ENCODE peak calls at places on chromosomes 3 and 15, in seven cellular contexts. E is activated B cell treated with CpG ODN at 0.5 μM for 24 hours, H is heart left ventricle, Z is adrenal gland, W is type B pancreatic cell, L is GM06990, T is neural crest cell. I is an unnamed sample.

GRCh38 chr15:64149424-64150235 is 1.9 kb upstream of the SNX22 start:
- DNase-seq in E (no peak), H (no peak), Z (no peak), W (no peak), L (no peak), T (no peak), I (no peak)

GRCh38 chr15:89680282-89680873 is 1.2 kb upstream of the PLIN1 start:
- DNase-seq in E (no peak), H (peak), Z (peak), W (no peak), L (no peak), T (no peak), I (peak)

GRCh38 chr3:37824954-37825328 is 36.7 kb upstream of the CTDSPL start:
- DNase-seq in E (no peak), H (no peak), Z (no peak), W (no peak), L (no peak), T (no peak), I (no peak)

GRCh38 chr15:97981758-97982157 is 21.3 kb downstream of the ARRDC4 start:
- DNase-seq in E (no peak), H (no peak), Z (no peak), W (no peak), L (no peak), T (no peak), I (no peak)

GRCh38 chr3:24137958-24138875 is 193.1 kb downstream of the NR1D2 start:
- DNase-seq in E (no peak), H (no peak), Z (peak), W (no peak), L (no peak), T (no peak), I (no peak)

GRCh38 chr3:105513042-105513441 is 146.3 kb downstream of the ALCAM start:
- DNase-seq in E (no peak), H (no peak), Z (no peak), W (no peak), L (no peak), T (no peak), I (no peak)

GRCh38 chr15:82709421-82710207 is at the start of gene AP3B2:
- DNase-seq in E (peak), H (peak), Z (peak), W (peak), L (peak), T (peak), I (peak)

GRCh38 chr15:89130194-89130593 is 41.9 kb downstream of the ABHD2 start:
- DNase-seq in E (no peak), H (no peak), Z (no peak), W (no peak), L (peak), T (no peak), I (no peak)

GRCh38 chr3:162111861-162112260 is 615.3 kb downstream of the OTOL1 start:
- DNase-seq in E (no peak), H (no peak), Z (no peak), W (no peak), L (no peak), T (no peak), I (no peak)

GRCh38 chr3:50472958-50473357 is 30.5 kb downstream of the CACNA2D2 start:
- DNase-seq in E (no peak), H (no peak), Z (no peak), W (no peak), L (no peak), T (no peak), I (no peak)

GRCh38 chr15:33623010-33623409 is 312.2 kb downstream of the RYR3 start:
- DNase-seq in E (no peak), H (no peak), Z (no peak), W (no peak), L (no peak), T (no peak), I (no peak)

GRCh38 chr3:111928613-111929012 is 50.2 kb upstream of the ABHD10 start:
- DNase-seq in E (no peak), H (no peak), Z (no peak), W (no peak), L (no peak), T (no peak), I (no peak)

GRCh38 chr3:14405886-14406238 is 3.5 kb downstream of the SLC6A6 start:
- DNase-seq in E (no peak), H (no peak), Z (peak), W (no peak), L (no peak), T (no peak), I (peak)

GRCh38 chr3:42873216-42873982 is 2.3 kb downstream of the CYP8B1 start:
- DNase-seq in E (no peak), H (no peak), Z (no peak), W (no peak), L (no peak), T (no peak), I (no peak)

GRCh38 chr15:32716960-32717289 is 879 bp upstream of the GREM1 start:
- DNase-seq in E (no peak), H (no peak), Z (no peak), W (no peak), L (no peak), T (no peak), I (no peak)

GRCh38 chr3:37991823-37992222 is 1.2 kb downstream of the VILL start:
- DNase-seq in E (no peak), H (no peak), Z (no peak), W (no peak), L (no peak), T (no peak), I (no peak)

GRCh38 chr15:101168463-101168824 is 83.4 kb downstream of the CHSY1 start:
- DNase-seq in E (no peak), H (no peak), Z (peak), W (no peak), L (no peak), T (no peak), I (no peak)

DNA sequence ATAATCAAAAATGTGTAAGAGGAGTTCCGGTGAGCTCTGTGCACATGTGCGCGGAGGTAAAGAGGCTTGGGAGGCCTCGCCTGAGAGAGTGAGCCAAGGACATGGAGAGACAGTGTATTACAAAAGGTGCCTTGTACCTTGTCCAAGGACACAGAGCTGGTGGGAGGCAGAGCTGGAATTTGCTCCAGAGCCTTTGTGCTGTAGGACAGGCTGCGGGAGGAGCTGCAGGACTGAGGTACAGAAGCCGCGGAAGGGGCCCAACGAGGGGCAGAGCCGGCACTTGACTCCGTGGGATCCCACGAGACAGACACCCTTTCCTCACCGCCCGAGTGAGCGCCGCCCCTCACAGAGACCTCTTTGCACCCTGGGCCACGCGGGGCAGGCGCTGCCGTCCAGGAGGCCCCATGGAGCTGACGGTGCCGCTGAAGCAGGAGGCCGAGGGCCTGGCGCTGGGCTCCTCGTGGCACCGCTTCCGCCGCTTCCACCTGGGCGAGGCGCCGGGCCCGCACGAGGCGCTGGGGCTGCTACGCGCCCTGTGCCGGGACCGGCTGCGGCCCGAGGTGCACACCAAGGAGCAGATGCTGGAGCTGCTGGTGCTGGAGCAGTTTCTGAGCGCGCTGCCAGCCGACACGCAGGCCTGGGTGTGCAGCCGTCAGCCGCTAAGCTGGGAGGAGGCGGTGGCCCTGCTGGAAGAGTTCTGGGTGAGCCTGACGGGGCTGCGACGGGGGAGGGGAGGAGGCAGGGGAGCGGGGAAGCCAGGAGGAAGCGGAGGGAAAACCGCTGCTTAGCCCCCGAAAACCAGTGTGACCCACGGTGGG is 68.7 kb downstream of the SLTM start:
- DNase-seq in E (peak), H (peak), Z (peak), W (no peak), L (peak), T (no peak), I (peak)
- TF ChIP-seq CTCF in E (no peak), H (no peak), Z (no peak), W (no peak), L (no peak), T (no peak), I (no peak)

DNA sequence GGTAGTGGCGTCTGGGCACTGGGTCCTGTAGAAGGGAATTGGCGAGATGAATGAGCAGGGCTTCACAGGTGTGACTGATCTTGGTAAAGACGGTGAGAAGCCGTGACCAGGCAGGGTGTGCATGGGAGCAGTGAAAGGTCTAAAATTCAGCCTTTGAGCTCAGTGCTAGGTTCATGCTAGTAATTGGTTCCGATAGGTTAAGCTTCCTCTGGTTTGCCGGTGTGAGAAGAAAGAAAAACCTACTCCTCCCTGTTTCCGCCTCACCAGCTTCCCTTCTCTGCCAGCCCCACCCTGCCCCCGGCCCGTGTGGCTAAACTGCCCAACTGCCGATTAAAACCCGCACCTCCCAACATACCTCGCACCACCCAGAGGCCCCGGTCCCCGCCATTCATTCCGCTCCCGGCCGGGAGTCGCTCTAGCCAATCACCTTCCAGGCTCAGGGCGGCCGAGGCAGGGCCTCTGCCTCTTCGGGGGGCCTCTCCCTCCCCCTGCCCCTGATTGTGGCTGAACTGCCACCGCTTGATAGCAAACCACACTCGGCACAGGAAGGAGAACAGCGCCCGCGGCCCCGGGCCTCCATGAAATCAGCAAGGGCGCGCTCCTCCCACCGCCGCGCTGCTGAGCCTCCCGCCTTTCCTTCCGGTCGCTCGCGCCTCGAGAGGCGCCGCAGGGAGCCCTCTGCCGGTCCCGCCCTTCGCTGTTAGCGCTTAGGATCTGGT is 7.3 kb upstream of the NRROS start:
- DNase-seq in E (peak), H (peak), Z (peak), W (peak), L (peak), T (peak), I (peak)
- TF ChIP-seq CTCF in E (no peak), H (peak), Z (no peak), W (no peak), L (peak), T (no peak), I (no peak)

GRCh38 chr3:128517648-128518047 is 24.6 kb upstream of the GATA2 start:
- DNase-seq in E (no peak), H (no peak), Z (no peak), W (no peak), L (no peak), T (no peak), I (no peak)

GRCh38 chr3:128518587-128519490 is 25.8 kb upstream of the GATA2 start:
- DNase-seq in E (no peak), H (no peak), Z (no peak), W (no peak), L (no peak), T (no peak), I (no peak)

GRCh38 chr3:128521715-128522114 is 28.7 kb upstream of the GATA2 start:
- DNase-seq in E (no peak), H (no peak), Z (no peak), W (no peak), L (no peak), T (no peak), I (no peak)

GRCh38 chr3:128515967-128516366 is 23.0 kb upstream of the GATA2 start:
- DNase-seq in E (no peak), H (no peak), Z (no peak), W (no peak), L (no peak), T (no peak), I (no peak)
- TF ChIP-seq CTCF in E (no peak), H (no peak), Z (no peak), W (no peak), L (no peak), T (no peak), I (no peak)

DNA sequence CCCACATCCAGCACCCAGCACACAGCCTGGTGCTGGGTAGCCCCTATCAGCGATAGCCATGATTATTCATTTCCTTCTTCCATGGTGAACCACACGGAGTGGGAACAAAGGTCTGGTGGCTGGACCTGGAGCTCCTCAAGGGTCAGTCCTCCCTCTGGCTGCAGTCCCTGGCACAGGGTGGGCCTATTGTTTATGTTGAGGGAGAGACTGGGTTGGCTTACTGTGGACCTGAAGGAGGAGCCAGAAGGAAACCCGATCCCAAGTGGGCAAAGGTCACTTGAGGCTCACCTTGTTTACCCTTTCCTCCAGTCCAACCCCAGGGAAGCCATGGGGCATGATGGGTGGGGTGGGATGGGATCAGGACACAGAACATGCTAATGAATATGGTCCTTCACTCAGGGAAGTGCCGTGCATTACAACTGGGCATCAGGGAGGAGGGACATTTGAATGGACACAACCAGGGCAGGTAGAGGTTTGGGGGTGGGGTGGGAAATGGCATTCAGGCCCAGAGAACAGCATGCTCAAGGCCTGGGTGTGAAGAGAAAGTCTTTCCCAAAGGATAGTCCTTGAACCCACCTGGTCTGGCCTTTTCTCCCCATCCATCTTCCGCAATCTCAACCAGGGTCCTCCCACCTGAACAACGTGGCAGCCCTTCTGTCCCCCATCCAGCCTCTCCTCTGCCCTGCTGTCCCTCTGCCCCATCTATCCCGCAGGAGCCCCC is 1.4 kb upstream of the PRKCD start:
- DNase-seq in E (no peak), H (peak), Z (no peak), W (no peak), L (no peak), T (no peak), I (no peak)
- TF ChIP-seq CTCF in E (no peak), H (peak), Z (no peak), W (no peak), L (no peak), T (no peak), I (no peak)

GRCh38 chr3:7444886-7445285 is 584.0 kb downstream of the GRM7 start:
- DNase-seq in E (no peak), H (no peak), Z (no peak), W (no peak), L (no peak), T (no peak), I (no peak)

GRCh38 chr3:7445331-7445730 is 584.4 kb downstream of the GRM7 start:
- DNase-seq in E (no peak), H (no peak), Z (no peak), W (no peak), L (no peak), T (no peak), I (no peak)

DNA sequence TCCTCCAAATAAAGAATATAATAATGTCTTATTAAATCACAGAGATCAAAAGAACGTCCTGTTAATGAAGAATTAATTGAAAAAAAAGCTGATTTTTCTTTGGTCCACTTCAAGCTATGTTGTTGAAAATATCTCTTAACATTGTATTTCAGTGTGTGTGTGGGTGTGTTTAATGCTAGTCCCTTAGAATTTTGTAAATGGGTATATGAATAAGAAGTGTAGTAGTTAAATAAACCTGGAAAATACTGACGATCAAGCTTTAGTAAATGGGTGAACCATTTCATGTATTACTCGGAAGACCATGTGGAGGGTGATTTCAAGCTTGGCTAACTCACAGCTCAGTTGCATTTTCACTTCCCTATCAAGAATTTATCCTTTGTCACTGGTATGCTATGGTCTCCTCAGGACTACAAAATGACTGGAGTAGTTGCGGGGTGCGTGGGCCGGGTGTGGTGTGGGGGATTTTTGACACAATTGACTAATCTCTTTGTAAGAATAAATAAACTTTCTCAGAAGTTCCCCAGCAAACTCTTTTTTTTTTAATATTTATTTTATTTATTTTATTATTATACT is 586.4 kb downstream of the GRM7 start:
- DNase-seq in E (no peak), H (no peak), Z (no peak), W (no peak), L (peak), T (no peak), I (no peak)
- TF ChIP-seq CTCF in E (no peak), H (no peak), Z (no peak), W (no peak), L (no peak), T (no peak), I (no peak)

DNA sequence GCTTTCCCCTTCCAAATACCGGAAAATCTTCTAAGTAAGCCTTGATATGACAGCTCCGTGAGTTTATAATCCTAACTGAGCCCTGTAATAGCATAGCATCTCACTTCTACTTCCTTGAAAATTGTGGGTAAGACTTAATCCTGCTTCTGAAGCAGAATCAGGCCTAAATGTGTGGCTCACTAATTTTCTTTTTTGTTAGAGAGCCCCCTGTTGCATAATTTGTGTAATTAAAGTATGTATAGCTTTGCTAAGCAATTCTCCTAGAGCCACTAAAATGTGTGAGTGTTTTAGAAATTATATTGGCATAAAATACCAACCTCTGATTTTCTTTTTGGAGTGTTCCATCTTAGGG is 304.4 kb downstream of the FGF12 start:
- DNase-seq in E (no peak), H (no peak), Z (no peak), W (no peak), L (no peak), T (no peak), I (no peak)
- TF ChIP-seq CTCF in E (no peak), H (peak), Z (peak), W (peak), L (no peak), T (peak), I (no peak)

GRCh38 chr3:114596147-114596546 is 302.3 kb downstream of the TIGIT start:
- DNase-seq in E (no peak), H (no peak), Z (no peak), W (no peak), L (no peak), T (no peak), I (no peak)

GRCh38 chr3:114595521-114596028 is 301.7 kb downstream of the TIGIT start:
- DNase-seq in E (no peak), H (no peak), Z (no peak), W (no peak), L (no peak), T (no peak), I (no peak)

GRCh38 chr3:114600571-114600970 is 306.7 kb downstream of the TIGIT start:
- DNase-seq in E (no peak), H (no peak), Z (no peak), W (no peak), L (no peak), T (no peak), I (no peak)

DNA sequence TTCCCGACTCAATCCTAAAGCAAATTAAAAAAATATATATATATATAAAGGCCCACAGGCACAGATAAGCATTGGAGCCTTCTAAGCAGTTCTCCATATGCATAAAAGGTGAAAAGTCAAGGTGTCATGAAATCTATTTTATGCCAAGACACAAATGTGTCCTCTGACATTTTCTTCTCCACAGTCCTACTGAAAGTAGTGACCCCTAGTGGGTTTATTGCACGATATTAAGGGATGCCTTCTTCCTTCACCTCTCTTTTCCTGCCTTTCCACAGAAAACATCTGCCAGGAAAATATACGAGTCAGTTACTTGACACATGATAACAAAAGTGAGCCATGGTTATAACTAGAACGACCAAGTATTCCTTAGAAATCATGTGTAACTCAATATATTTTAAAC is 303.2 kb downstream of the TIGIT start:
- DNase-seq in E (no peak), H (no peak), Z (no peak), W (no peak), L (no peak), T (no peak), I (no peak)
- TF ChIP-seq CTCF in E (no peak), H (peak), Z (no peak), W (peak), L (peak), T (no peak), I (no peak)

I was measured in lung.